ENCODE peak calls at places on chromosomes 1 and 21, in ten cellular contexts. C is heart right ventricle, Y is heart left ventricle, E is fibroblast of lung, B is BJ, Z is lower lobe of right lung, A is upper lobe of right lung, U is right lobe of liver, W is OCI-LY7, K is psoas muscle. I is an unnamed sample.

GRCh38 chr1:3598051-3598471 is 13.2 kb downstream of the MEGF6 start:
- DNase-seq in C (peak; percentile 48), Y (peak; percentile 66), E (peak; percentile 17), B (no peak), Z (peak; percentile 69), A (peak; percentile 83), U (no peak), W (no peak), K (peak; percentile 67), I (no peak)

GRCh38 chr1:2903226-2903625 is 101.7 kb upstream of the TTC34 start:
- DNase-seq in C (no peak), Y (no peak), E (no peak), B (no peak), Z (no peak), A (no peak), U (no peak), W (no peak), K (no peak), I (no peak)

GRCh38 chr1:62196091-62196690 is 1.5 kb downstream of the L1TD1 start:
- DNase-seq in C (no peak), Y (no peak), E (no peak), B (no peak), Z (no peak), A (no peak), U (no peak), W (no peak), K (no peak), I (no peak)

GRCh38 chr1:7810395-7810794 is 26.3 kb downstream of the PER3 start:
- DNase-seq in C (no peak), Y (no peak), E (peak; percentile 91), B (no peak), Z (no peak), A (no peak), U (no peak), W (no peak), K (no peak), I (peak; percentile 85)

GRCh38 chr1:220787069-220787614 is 429 bp downstream of the MTARC1 start:
- DNase-seq in C (no peak), Y (no peak), E (no peak), B (no peak), Z (peak; percentile 73), A (peak; percentile 84), U (peak; percentile 87), W (no peak), K (no peak), I (no peak)

GRCh38 chr1:21308847-21309652 is 18.8 kb upstream of the ECE1 start:
- DNase-seq in C (no peak), Y (no peak), E (peak; percentile 66), B (no peak), Z (no peak), A (no peak), U (no peak), W (no peak), K (no peak), I (peak; percentile 61)

GRCh38 chr1:165444897-165445370 is at the start of gene RXRG:
- DNase-seq in C (peak; percentile 64), Y (peak; percentile 30), E (no peak), B (no peak), Z (peak; percentile 67), A (peak; percentile 77), U (peak; percentile 59), W (no peak), K (peak; percentile 89), I (peak; percentile 6)

GRCh38 chr21:38968887-38969543 is 163.3 kb downstream of the ETS2 start:
- DNase-seq in C (no peak), Y (no peak), E (no peak), B (no peak), Z (no peak), A (no peak), U (no peak), W (no peak), K (no peak), I (no peak)

GRCh38 chr1:186781731-186782130 is 47.0 kb upstream of the PLA2G4A start:
- DNase-seq in C (no peak), Y (no peak), E (no peak), B (no peak), Z (no peak), A (no peak), U (no peak), W (no peak), K (no peak), I (no peak)

GRCh38 chr1:91754348-91754747 is 131.6 kb downstream of the TGFBR3 start:
- DNase-seq in C (no peak), Y (no peak), E (peak; percentile 73), B (no peak), Z (no peak), A (no peak), U (no peak), W (no peak), K (no peak), I (peak; percentile 57)

GRCh38 chr1:68449901-68450300 is at the start of gene RPE65:
- DNase-seq in C (no peak), Y (no peak), E (peak; percentile 25), B (no peak), Z (no peak), A (no peak), U (no peak), W (no peak), K (no peak), I (no peak)

GRCh38 chr1:35573198-35573775 is at the start of gene TFAP2E:
- DNase-seq in C (no peak), Y (no peak), E (no peak), B (no peak), Z (peak; percentile 82), A (peak; percentile 88), U (no peak), W (no peak), K (no peak), I (peak; percentile 36)

GRCh38 chr1:14623090-14623489 is 24.6 kb downstream of the KAZN start:
- DNase-seq in C (no peak), Y (no peak), E (no peak), B (no peak), Z (no peak), A (no peak), U (no peak), W (no peak), K (no peak), I (no peak)

GRCh38 chr1:14626869-14627607 is 28.6 kb downstream of the KAZN start:
- DNase-seq in C (peak; percentile 30), Y (peak; percentile 24), E (no peak), B (no peak), Z (no peak), A (peak; percentile 66), U (no peak), W (no peak), K (no peak), I (peak; percentile 3)

GRCh38 chr1:14627608-14628489 is 29.4 kb downstream of the KAZN start:
- DNase-seq in C (no peak), Y (no peak), E (no peak), B (no peak), Z (no peak), A (no peak), U (no peak), W (no peak), K (no peak), I (no peak)

GRCh38 chr1:14629363-14629762 is 30.9 kb downstream of the KAZN start:
- DNase-seq in C (no peak), Y (no peak), E (no peak), B (no peak), Z (no peak), A (no peak), U (no peak), W (no peak), K (no peak), I (no peak)

GRCh38 chr1:14625587-14626447 is 27.3 kb downstream of the KAZN start:
- DNase-seq in C (no peak), Y (no peak), E (no peak), B (no peak), Z (no peak), A (no peak), U (no peak), W (no peak), K (no peak), I (no peak)
- H3K4me3 ChIP-seq in C (no peak overlapping the region), Y (no peak overlapping the region), E (no peak overlapping the region), B (no peak overlapping the region), Z (no peak overlapping the region), A (no peak overlapping the region), U (no peak overlapping the region), W (no peak overlapping the region), K (no peak overlapping the region), I (no peak overlapping the region)

DNA sequence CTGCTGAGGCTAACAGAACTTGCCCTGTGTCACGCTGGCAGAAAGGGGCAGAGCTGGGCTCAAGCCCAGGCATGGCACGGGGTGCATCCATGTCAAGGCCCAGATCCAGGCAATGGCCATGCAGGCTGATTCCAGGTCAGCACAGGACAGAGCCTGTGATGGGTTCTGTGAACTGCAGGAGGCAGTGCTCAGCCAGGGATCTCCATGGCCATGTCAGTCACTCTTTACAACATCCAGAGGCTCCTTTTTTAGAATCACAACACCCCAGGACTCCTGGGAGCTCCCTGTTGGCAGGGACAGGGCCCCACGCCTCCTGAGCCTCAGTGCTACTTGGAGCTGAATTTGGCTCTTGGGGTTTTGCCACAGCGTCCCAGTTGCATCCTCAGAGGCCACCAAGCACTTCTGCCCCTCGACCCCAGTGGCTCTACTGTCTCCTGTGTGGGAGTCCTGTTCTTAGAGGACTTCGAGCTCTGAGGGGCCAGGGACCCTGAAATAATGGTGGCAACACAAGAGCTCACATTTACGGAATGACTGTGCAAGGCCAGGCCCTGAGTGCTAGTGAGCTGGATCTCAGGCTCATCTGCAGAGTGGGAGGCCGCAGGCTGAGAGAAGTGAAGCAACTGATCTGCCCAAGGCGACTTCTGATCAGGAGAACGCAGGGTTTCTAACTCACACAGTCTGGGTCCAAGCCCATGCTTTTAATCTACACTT is 211.5 kb downstream of the TRABD2B start:
- DNase-seq in C (peak; percentile 45), Y (peak; percentile 34), E (no peak), B (no peak), Z (no peak), A (no peak), U (peak; percentile 84), W (no peak), K (peak; percentile 71), I (no peak)
- TF ChIP-seq CTCF in C (peak; percentile 40), Y (peak; percentile 43), E (no peak), B (no peak), Z (peak; percentile 14), A (peak; percentile 14), U (peak; percentile 61), W (no peak), K (peak; percentile 34), I (no peak)

GRCh38 chr1:197599789-197600188 is 175.5 kb downstream of the DENND1B start:
- DNase-seq in C (no peak), Y (no peak), E (no peak), B (no peak), Z (no peak), A (no peak), U (no peak), W (no peak), K (no peak), I (no peak)
- H3K4me3 ChIP-seq in C (no peak overlapping the region), Y (no peak overlapping the region), E (no peak overlapping the region), B (no peak overlapping the region), Z (no peak overlapping the region), A (no peak overlapping the region), U (no peak overlapping the region), W (no peak overlapping the region), K (no peak overlapping the region), I (no peak overlapping the region)

GRCh38 chr1:174931214-174931613 is 68.5 kb upstream of the CACYBP start:
- DNase-seq in C (no peak), Y (no peak), E (no peak), B (no peak), Z (no peak), A (no peak), U (no peak), W (no peak), K (no peak), I (no peak)

GRCh38 chr1:174938306-174939000 is 61.3 kb upstream of the CACYBP start:
- DNase-seq in C (no peak), Y (no peak), E (no peak), B (no peak), Z (no peak), A (no peak), U (no peak), W (no peak), K (no peak), I (no peak)

GRCh38 chr1:174932587-174932986 is 67.2 kb upstream of the CACYBP start:
- DNase-seq in C (no peak), Y (no peak), E (no peak), B (no peak), Z (no peak), A (no peak), U (no peak), W (no peak), K (no peak), I (no peak)
- TF ChIP-seq CTCF in C (no peak), Y (no peak), E (no peak), B (no peak), Z (no peak), A (no peak), U (no peak), W (peak; percentile 30), K (no peak), I (peak; percentile 12)

I was measured in fibroblast of villous mesenchyme.